ENCODE peak calls at places on chromosomes 5 and 9, in eight cellular contexts. One of them, this sample, is unnamed.

GRCh38 chr5:146906803-146907202 is 28.2 kb upstream of the PPP2R2B start:
- DNase-seq in ovary: no peak
- DNase-seq in aorta: no peak
- DNase-seq in substantia nigra: no peak
- DNase-seq in retina: no peak
- DNase-seq in amniotic stem cell: no peak
- DNase-seq in COLO829: no peak
- DNase-seq in activated naive CD8-positive, alpha-beta T cell treated with anti-CD3 and anti-CD28 coated beads, Interleukin-2, amount 50 U/mL, for 24 hours: no peak
- DNase-seq in this sample: no peak

GRCh38 chr9:135085830-135086546 is 1.5 kb upstream of the OLFM1 start:
- DNase-seq in amniotic stem cell: no peak
- DNase-seq in ovary: peak
- DNase-seq in COLO829: peak
- DNase-seq in substantia nigra: peak
- DNase-seq in retina: peak
- DNase-seq in aorta: peak
- DNase-seq in activated naive CD8-positive, alpha-beta T cell treated with anti-CD3 and anti-CD28 coated beads, Interleukin-2, amount 50 U/mL, for 24 hours: peak
- DNase-seq in this sample: peak

GRCh38 chr9:94812343-94812742 is 85.8 kb downstream of the AOPEP start:
- DNase-seq in COLO829: no peak
- DNase-seq in aorta: no peak
- DNase-seq in substantia nigra: no peak
- DNase-seq in amniotic stem cell: peak
- DNase-seq in ovary: no peak
- DNase-seq in activated naive CD8-positive, alpha-beta T cell treated with anti-CD3 and anti-CD28 coated beads, Interleukin-2, amount 50 U/mL, for 24 hours: peak
- DNase-seq in retina: no peak
- DNase-seq in this sample: no peak

GRCh38 chr9:98836206-98836605 is 28.7 kb downstream of the GALNT12 start:
- DNase-seq in aorta: no peak
- DNase-seq in ovary: no peak
- DNase-seq in amniotic stem cell: no peak
- DNase-seq in activated naive CD8-positive, alpha-beta T cell treated with anti-CD3 and anti-CD28 coated beads, Interleukin-2, amount 50 U/mL, for 24 hours: no peak
- DNase-seq in COLO829: no peak
- DNase-seq in substantia nigra: no peak
- DNase-seq in retina: no peak
- DNase-seq in this sample: no peak

GRCh38 chr5:6759401-6759800 is 46.2 kb downstream of the TENT4A start:
- DNase-seq in ovary: no peak
- DNase-seq in COLO829: no peak
- DNase-seq in activated naive CD8-positive, alpha-beta T cell treated with anti-CD3 and anti-CD28 coated beads, Interleukin-2, amount 50 U/mL, for 24 hours: no peak
- DNase-seq in substantia nigra: no peak
- DNase-seq in aorta: no peak
- DNase-seq in retina: no peak
- DNase-seq in amniotic stem cell: no peak
- DNase-seq in this sample: no peak

GRCh38 chr5:145939532-145940065 is 3.2 kb downstream of the SH3RF2 start:
- DNase-seq in aorta: no peak
- DNase-seq in amniotic stem cell: no peak
- DNase-seq in ovary: no peak
- DNase-seq in COLO829: no peak
- DNase-seq in retina: no peak
- DNase-seq in activated naive CD8-positive, alpha-beta T cell treated with anti-CD3 and anti-CD28 coated beads, Interleukin-2, amount 50 U/mL, for 24 hours: no peak
- DNase-seq in substantia nigra: no peak
- DNase-seq in this sample: no peak

GRCh38 chr5:149273237-149273636 is 1.6 kb downstream of the AFAP1L1 start:
- DNase-seq in amniotic stem cell: no peak
- DNase-seq in COLO829: no peak
- DNase-seq in substantia nigra: no peak
- DNase-seq in retina: no peak
- DNase-seq in aorta: no peak
- DNase-seq in ovary: no peak
- DNase-seq in activated naive CD8-positive, alpha-beta T cell treated with anti-CD3 and anti-CD28 coated beads, Interleukin-2, amount 50 U/mL, for 24 hours: no peak
- DNase-seq in this sample: no peak

GRCh38 chr9:68507098-68507795 is 33.4 kb downstream of the TMEM252 start:
- DNase-seq in amniotic stem cell: no peak
- DNase-seq in retina: peak
- DNase-seq in ovary: no peak
- DNase-seq in COLO829: peak
- DNase-seq in aorta: no peak
- DNase-seq in activated naive CD8-positive, alpha-beta T cell treated with anti-CD3 and anti-CD28 coated beads, Interleukin-2, amount 50 U/mL, for 24 hours: no peak
- DNase-seq in substantia nigra: no peak
- DNase-seq in this sample: no peak

GRCh38 chr9:97905228-97905627 is 17.1 kb downstream of the TRMO start:
- DNase-seq in ovary: no peak
- DNase-seq in retina: no peak
- DNase-seq in amniotic stem cell: no peak
- DNase-seq in aorta: no peak
- DNase-seq in activated naive CD8-positive, alpha-beta T cell treated with anti-CD3 and anti-CD28 coated beads, Interleukin-2, amount 50 U/mL, for 24 hours: no peak
- DNase-seq in substantia nigra: no peak
- DNase-seq in COLO829: no peak
- DNase-seq in this sample: no peak

GRCh38 chr9:127828262-127829031 is 25.8 kb downstream of the FPGS start:
- DNase-seq in amniotic stem cell: no peak
- DNase-seq in COLO829: no peak
- DNase-seq in retina: peak
- DNase-seq in ovary: peak
- DNase-seq in activated naive CD8-positive, alpha-beta T cell treated with anti-CD3 and anti-CD28 coated beads, Interleukin-2, amount 50 U/mL, for 24 hours: no peak
- DNase-seq in substantia nigra: peak
- DNase-seq in aorta: peak
- DNase-seq in this sample: no peak

GRCh38 chr9:131323629-131324028 is 34.1 kb downstream of the PLPP7 start:
- DNase-seq in COLO829: no peak
- DNase-seq in amniotic stem cell: no peak
- DNase-seq in activated naive CD8-positive, alpha-beta T cell treated with anti-CD3 and anti-CD28 coated beads, Interleukin-2, amount 50 U/mL, for 24 hours: no peak
- DNase-seq in ovary: no peak
- DNase-seq in aorta: peak
- DNase-seq in retina: no peak
- DNase-seq in substantia nigra: no peak
- DNase-seq in this sample: no peak

GRCh38 chr9:99264070-99264469 is 42.0 kb downstream of the SEC61B start:
- DNase-seq in retina: no peak
- DNase-seq in ovary: no peak
- DNase-seq in aorta: no peak
- DNase-seq in COLO829: no peak
- DNase-seq in activated naive CD8-positive, alpha-beta T cell treated with anti-CD3 and anti-CD28 coated beads, Interleukin-2, amount 50 U/mL, for 24 hours: peak
- DNase-seq in amniotic stem cell: no peak
- DNase-seq in substantia nigra: no peak
- DNase-seq in this sample: no peak

GRCh38 chr5:135008556-135008955 is 25.5 kb downstream of the PITX1 start:
- DNase-seq in retina: no peak
- DNase-seq in ovary: no peak
- DNase-seq in COLO829: no peak
- DNase-seq in amniotic stem cell: no peak
- DNase-seq in substantia nigra: no peak
- DNase-seq in aorta: peak
- DNase-seq in activated naive CD8-positive, alpha-beta T cell treated with anti-CD3 and anti-CD28 coated beads, Interleukin-2, amount 50 U/mL, for 24 hours: no peak
- DNase-seq in this sample: no peak

GRCh38 chr9:132160802-132161742 is 786 bp upstream of the NTNG2 start:
- DNase-seq in aorta: no peak
- DNase-seq in COLO829: peak
- DNase-seq in amniotic stem cell: peak
- DNase-seq in retina: peak
- DNase-seq in activated naive CD8-positive, alpha-beta T cell treated with anti-CD3 and anti-CD28 coated beads, Interleukin-2, amount 50 U/mL, for 24 hours: peak
- DNase-seq in ovary: no peak
- DNase-seq in substantia nigra: no peak
- DNase-seq in this sample: peak

GRCh38 chr5:174022384-174023095 is 23.0 kb upstream of the NSG2 start:
- DNase-seq in amniotic stem cell: no peak
- DNase-seq in activated naive CD8-positive, alpha-beta T cell treated with anti-CD3 and anti-CD28 coated beads, Interleukin-2, amount 50 U/mL, for 24 hours: no peak
- DNase-seq in aorta: no peak
- DNase-seq in ovary: no peak
- DNase-seq in retina: no peak
- DNase-seq in COLO829: no peak
- DNase-seq in substantia nigra: no peak
- DNase-seq in this sample: no peak

This sample was measured in stimulated activated naive B cell treated with anti-CD40 and anti-IgM and Interleukin-4, amounts not matched to agents 10 μg/mL and 1 μg/mL and 100 μg/mL, for 72 hours.